ENCODE peak calls at places on chromosomes 5 and 9, in five cellular contexts. X, V, U, J and E are unnamed samples.

GRCh38 chr5:943201-943873 is 50.7 kb downstream of the TRIP13 start:
- DNase-seq in J (no peak), V (no peak), U (no peak), X (no peak), E (no peak)

GRCh38 chr5:149895416-149896345 is 48.9 kb downstream of the PDE6A start:
- DNase-seq in U (no peak), V (no peak), J (no peak), X (no peak), E (no peak)

GRCh38 chr5:140261403-140262171 is 41.3 kb downstream of the PFDN1 start:
- DNase-seq in X (peak), J (no peak), U (peak), V (peak), E (no peak)

GRCh38 chr5:167587768-167588167 is 703.7 kb upstream of the WWC1 start:
- DNase-seq in V (no peak), X (peak), J (no peak), U (no peak), E (no peak)

GRCh38 chr5:88687253-88687955 is 195.6 kb downstream of the MEF2C start:
- DNase-seq in X (no peak), J (no peak), V (no peak), U (no peak), E (no peak)

GRCh38 chr9:68844623-68845612 is 139.9 kb downstream of the PIP5K1B start:
- DNase-seq in X (peak), U (peak), J (no peak), V (peak), E (no peak)

GRCh38 chr9:136740491-136740890 is 2.2 kb downstream of the LCN10 start:
- DNase-seq in U (no peak), X (no peak), J (no peak), V (no peak), E (no peak)

GRCh38 chr5:134043793-134044525 is 39.2 kb upstream of the VDAC1 start:
- DNase-seq in V (no peak), X (no peak), U (no peak), J (no peak), E (no peak)

GRCh38 chr9:136160939-136161610 is 42.4 kb upstream of the TMEM250 start:
- DNase-seq in U (no peak), J (no peak), V (no peak), X (no peak), E (peak)

GRCh38 chr9:32384002-32384363 is 460 bp upstream of the ACO1 start:
- DNase-seq in X (no peak), J (no peak), V (no peak), U (no peak), E (no peak)

GRCh38 chr5:15009420-15009819 is 137.8 kb upstream of the ANKH start:
- DNase-seq in V (no peak), J (no peak), U (no peak), X (no peak), E (no peak)

GRCh38 chr5:159864885-159865622 is 51.2 kb upstream of the ADRA1B start:
- DNase-seq in J (no peak), U (no peak), V (no peak), X (no peak), E (no peak)

GRCh38 chr5:21802869-21803490 is 1050.2 kb downstream of the CDH12 start:
- DNase-seq in V (no peak), X (no peak), U (peak), J (no peak), E (no peak)

GRCh38 chr5:173477320-173478055 is 139.0 kb downstream of the BOD1 start:
- DNase-seq in J (no peak), X (no peak), V (no peak), U (no peak), E (no peak)

GRCh38 chr5:98095072-98095471 is 678.4 kb upstream of the RGMB start:
- DNase-seq in J (no peak), U (no peak), V (no peak), X (no peak), E (no peak)

GRCh38 chr9:134707031-134707680 is 65.6 kb downstream of the COL5A1 start:
- DNase-seq in X (peak), U (no peak), V (peak), J (no peak), E (peak)

GRCh38 chr5:42876375-42876844 is 64.7 kb upstream of the SELENOP start:
- DNase-seq in X (no peak), J (no peak), U (no peak), V (no peak), E (no peak)

GRCh38 chr5:76787237-76787636 is 31.6 kb upstream of the F2RL1 start:
- DNase-seq in J (no peak), U (no peak), X (peak), V (peak), E (peak)

GRCh38 chr9:35035851-35036701 is 36.3 kb downstream of the VCP start:
- DNase-seq in U (peak), X (no peak), V (peak), J (peak), E (peak)
- TF ChIP-seq POLR2A in U (no peak), X (no peak), V (no peak), J (no peak), E (no peak)

DNA sequence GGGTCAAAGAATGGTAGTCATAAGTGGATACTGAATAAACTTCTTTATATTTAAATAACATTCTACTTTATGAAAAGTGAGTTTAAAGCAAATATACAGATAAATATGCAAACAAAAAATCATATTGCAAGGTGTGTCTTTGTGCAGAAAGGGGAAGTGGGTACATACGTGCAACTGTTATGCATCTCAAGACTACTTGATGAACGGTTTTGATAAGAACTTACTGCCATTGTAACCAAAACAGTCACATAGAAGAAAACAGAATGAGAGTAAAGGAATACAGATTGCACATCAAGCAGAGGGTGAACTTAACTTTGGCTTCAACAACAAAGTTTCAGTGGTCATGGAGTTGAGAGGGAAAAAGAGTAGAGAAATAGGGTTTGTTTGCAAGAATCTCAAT is 9.9 kb downstream of the CAMK4 start:
- DNase-seq in V (no peak), U (no peak), J (no peak), X (no peak), E (no peak)
- TF ChIP-seq POLR2A in V (no peak), U (no peak), J (no peak), X (no peak), E (no peak)

DNA sequence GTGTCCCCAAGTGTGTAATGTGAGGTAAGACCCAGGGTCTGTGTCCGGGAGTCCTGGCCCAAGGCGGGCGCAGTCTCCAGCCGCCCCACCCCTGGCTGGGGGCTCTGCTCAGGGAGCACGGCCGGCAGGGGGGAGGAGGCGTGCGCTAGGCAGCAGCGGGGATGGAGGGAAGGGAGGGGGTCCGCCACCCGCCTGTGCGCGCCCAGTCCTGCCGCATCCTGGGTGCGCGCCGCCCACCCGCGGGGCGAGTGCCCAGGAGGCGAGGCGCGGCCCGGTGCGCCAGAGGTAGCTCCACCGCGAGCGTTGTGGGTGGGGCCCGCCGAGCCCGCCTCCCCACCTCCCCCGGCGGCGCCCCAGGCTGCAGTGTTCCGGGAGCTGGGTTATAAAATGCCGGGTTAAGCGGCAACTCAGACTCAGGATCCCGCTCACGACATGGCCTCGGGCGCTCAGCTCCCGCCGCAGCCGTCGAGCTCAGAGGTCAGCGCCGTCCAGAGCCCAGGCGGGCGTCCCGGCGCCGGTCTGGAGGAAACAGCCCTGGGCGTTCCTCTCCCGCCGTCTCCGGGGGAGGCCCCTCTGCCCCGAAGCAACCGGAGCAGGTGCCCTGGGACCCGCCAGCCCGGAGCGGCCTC is at the start of gene CCNI2:
- DNase-seq in U (peak), X (peak), J (peak), V (peak), E (no peak)
- TF ChIP-seq POLR2A in U (no peak), X (no peak), J (no peak), V (no peak), E (no peak)

GRCh38 chr5:113027015-113027414 is 50.4 kb downstream of the DCP2 start:
- DNase-seq in U (no peak), V (no peak), X (no peak), J (no peak), E (no peak)
- TF ChIP-seq POLR2A in U (no peak), V (no peak), X (no peak), J (no peak), E (no peak)